ENCODE peak calls at places on chromosome 17, in seven cellular contexts. One of them, this sample, is unnamed.

GRCh38 chr17:62751350-62751691 is 56.8 kb downstream of the MARCHF10 start:
- DNase-seq in H1: no peak
- DNase-seq in HepG2: no peak
- DNase-seq in SK-N-SH: no peak
- DNase-seq in HCT116: no peak
- DNase-seq in K562: no peak
- DNase-seq in GM12878: no peak
- DNase-seq in this sample: no peak

GRCh38 chr17:63932008-63932561 is at the start of gene CD79B:
- DNase-seq in H1: peak
- DNase-seq in HepG2: no peak
- DNase-seq in SK-N-SH: peak
- DNase-seq in HCT116: no peak
- DNase-seq in K562: no peak
- DNase-seq in GM12878: no peak
- DNase-seq in this sample: no peak

GRCh38 chr17:74125160-74125559 is 78.3 kb upstream of the RPL38 start:
- DNase-seq in H1: no peak
- DNase-seq in HepG2: no peak
- DNase-seq in SK-N-SH: peak
- DNase-seq in HCT116: no peak
- DNase-seq in K562: no peak
- DNase-seq in GM12878: no peak
- DNase-seq in this sample: no peak

GRCh38 chr17:72766761-72767356 is 325.6 kb downstream of the SLC39A11 start:
- DNase-seq in H1: no peak
- DNase-seq in HepG2: no peak
- DNase-seq in SK-N-SH: no peak
- DNase-seq in HCT116: no peak
- DNase-seq in K562: no peak
- DNase-seq in GM12878: no peak
- DNase-seq in this sample: no peak

GRCh38 chr17:10384175-10384574 is 11.4 kb upstream of the MYH13 start:
- DNase-seq in H1: no peak
- DNase-seq in HepG2: no peak
- DNase-seq in SK-N-SH: no peak
- DNase-seq in HCT116: no peak
- DNase-seq in K562: no peak
- DNase-seq in GM12878: no peak
- DNase-seq in this sample: no peak

GRCh38 chr17:45129426-45129939 is 2.8 kb downstream of the PLCD3 start:
- DNase-seq in H1: no peak
- DNase-seq in HepG2: peak
- DNase-seq in SK-N-SH: no peak
- DNase-seq in HCT116: no peak
- DNase-seq in K562: no peak
- DNase-seq in GM12878: no peak
- DNase-seq in this sample: no peak

GRCh38 chr17:41642252-41643156 is 18.1 kb upstream of the KRT17 start:
- DNase-seq in H1: no peak
- DNase-seq in HepG2: no peak
- DNase-seq in SK-N-SH: no peak
- DNase-seq in HCT116: no peak
- DNase-seq in K562: no peak
- DNase-seq in GM12878: no peak
- DNase-seq in this sample: no peak

GRCh38 chr17:71635187-71635586 is 485.6 kb upstream of the SOX9 start:
- DNase-seq in H1: no peak
- DNase-seq in HepG2: no peak
- DNase-seq in SK-N-SH: no peak
- DNase-seq in HCT116: no peak
- DNase-seq in K562: no peak
- DNase-seq in GM12878: no peak
- DNase-seq in this sample: no peak

GRCh38 chr17:10117581-10118001 is 80.8 kb downstream of the GAS7 start:
- DNase-seq in H1: no peak
- DNase-seq in HepG2: peak
- DNase-seq in SK-N-SH: no peak
- DNase-seq in HCT116: no peak
- DNase-seq in K562: no peak
- DNase-seq in GM12878: peak
- DNase-seq in this sample: no peak

GRCh38 chr17:36183001-36183810 is 6.8 kb upstream of the TBC1D3B start:
- DNase-seq in H1: peak
- DNase-seq in HepG2: peak
- DNase-seq in SK-N-SH: peak
- DNase-seq in HCT116: peak
- DNase-seq in K562: peak
- DNase-seq in GM12878: no peak
- DNase-seq in this sample: no peak
- TF ChIP-seq POLR2AphosphoS5 in H1: no peak
- TF ChIP-seq POLR2AphosphoS5 in HepG2: no peak
- TF ChIP-seq POLR2AphosphoS5 in SK-N-SH: no peak
- TF ChIP-seq POLR2AphosphoS5 in HCT116: peak
- TF ChIP-seq POLR2AphosphoS5 in K562: no peak
- TF ChIP-seq POLR2AphosphoS5 in GM12878: no peak
- TF ChIP-seq POLR2AphosphoS5 in this sample: no peak

GRCh38 chr17:16486373-16487250 is 5.4 kb downstream of the LRRC75A start:
- DNase-seq in H1: peak
- DNase-seq in HepG2: no peak
- DNase-seq in SK-N-SH: peak
- DNase-seq in HCT116: no peak
- DNase-seq in K562: no peak
- DNase-seq in GM12878: no peak
- DNase-seq in this sample: no peak
- TF ChIP-seq SIN3A in H1: no peak
- TF ChIP-seq SIN3A in HepG2: no peak
- TF ChIP-seq SIN3A in SK-N-SH: no peak
- TF ChIP-seq SIN3A in HCT116: no peak
- TF ChIP-seq SIN3A in K562: no peak
- TF ChIP-seq SIN3A in GM12878: no peak
- TF ChIP-seq SIN3A in this sample: no peak

GRCh38 chr17:76584427-76585047 is 1.1 kb downstream of the ST6GALNAC2 start:
- DNase-seq in H1: no peak
- DNase-seq in HepG2: no peak
- DNase-seq in SK-N-SH: peak
- DNase-seq in HCT116: no peak
- DNase-seq in K562: no peak
- DNase-seq in GM12878: no peak
- DNase-seq in this sample: no peak

GRCh38 chr17:76586741-76587487 is 1.3 kb upstream of the ST6GALNAC2 start:
- DNase-seq in H1: no peak
- DNase-seq in HepG2: no peak
- DNase-seq in SK-N-SH: peak
- DNase-seq in HCT116: no peak
- DNase-seq in K562: no peak
- DNase-seq in GM12878: no peak
- DNase-seq in this sample: no peak

GRCh38 chr17:76585048-76585648 is 512 bp downstream of the ST6GALNAC2 start:
- DNase-seq in H1: peak
- DNase-seq in HepG2: no peak
- DNase-seq in SK-N-SH: no peak
- DNase-seq in HCT116: no peak
- DNase-seq in K562: peak
- DNase-seq in GM12878: no peak
- DNase-seq in this sample: no peak

GRCh38 chr17:76588182-76588581 is 2.5 kb upstream of the ST6GALNAC2 start:
- DNase-seq in H1: no peak
- DNase-seq in HepG2: no peak
- DNase-seq in SK-N-SH: no peak
- DNase-seq in HCT116: no peak
- DNase-seq in K562: no peak
- DNase-seq in GM12878: no peak
- DNase-seq in this sample: no peak

GRCh38 chr17:76585649-76586593 is at the start of gene ST6GALNAC2:
- DNase-seq in H1: peak
- DNase-seq in HepG2: peak
- DNase-seq in SK-N-SH: peak
- DNase-seq in HCT116: peak
- DNase-seq in K562: peak
- DNase-seq in GM12878: no peak
- DNase-seq in this sample: no peak
- TF ChIP-seq POLR2AphosphoS5 in H1: no peak
- TF ChIP-seq POLR2AphosphoS5 in HepG2: no peak
- TF ChIP-seq POLR2AphosphoS5 in SK-N-SH: no peak
- TF ChIP-seq POLR2AphosphoS5 in HCT116: peak
- TF ChIP-seq POLR2AphosphoS5 in K562: no peak
- TF ChIP-seq POLR2AphosphoS5 in GM12878: no peak
- TF ChIP-seq POLR2AphosphoS5 in this sample: no peak

GRCh38 chr17:39754161-39754957 is 16.6 kb downstream of the GRB7 start:
- DNase-seq in H1: peak
- DNase-seq in HepG2: peak
- DNase-seq in SK-N-SH: peak
- DNase-seq in HCT116: peak
- DNase-seq in K562: peak
- DNase-seq in GM12878: peak
- DNase-seq in this sample: peak
- TF ChIP-seq SIN3A in H1: no peak
- TF ChIP-seq SIN3A in HepG2: peak
- TF ChIP-seq SIN3A in SK-N-SH: no peak
- TF ChIP-seq SIN3A in HCT116: peak
- TF ChIP-seq SIN3A in K562: peak
- TF ChIP-seq SIN3A in GM12878: no peak
- TF ChIP-seq SIN3A in this sample: peak

DNA sequence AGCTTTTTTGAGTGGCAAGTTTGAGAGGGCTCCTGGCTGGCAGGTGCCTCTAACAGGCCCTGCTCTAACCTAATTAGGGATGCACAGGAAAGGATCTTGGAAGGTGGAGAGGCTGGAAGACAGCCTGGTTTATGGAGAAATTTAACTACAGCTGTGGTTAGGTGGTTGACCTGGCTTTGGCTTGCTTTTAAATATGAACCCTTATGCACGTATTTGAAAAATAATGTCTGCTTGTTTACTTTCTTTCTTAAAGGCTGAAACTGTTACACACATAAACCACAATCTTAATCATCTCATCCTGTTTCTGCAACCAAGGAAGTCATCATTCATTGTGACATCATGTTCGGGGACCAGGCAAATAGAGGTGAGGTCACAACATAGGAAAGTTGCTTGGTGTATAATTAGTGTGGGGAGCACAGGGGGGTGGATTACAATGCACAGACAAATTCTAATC is 23.1 kb upstream of the DHRS13 start:
- DNase-seq in H1: no peak
- DNase-seq in HepG2: no peak
- DNase-seq in SK-N-SH: no peak
- DNase-seq in HCT116: no peak
- DNase-seq in K562: no peak
- DNase-seq in GM12878: peak
- DNase-seq in this sample: peak
- TF ChIP-seq POLR2AphosphoS5 in H1: no peak
- TF ChIP-seq POLR2AphosphoS5 in HepG2: no peak
- TF ChIP-seq POLR2AphosphoS5 in SK-N-SH: no peak
- TF ChIP-seq POLR2AphosphoS5 in HCT116: no peak
- TF ChIP-seq POLR2AphosphoS5 in K562: no peak
- TF ChIP-seq POLR2AphosphoS5 in GM12878: no peak
- TF ChIP-seq POLR2AphosphoS5 in this sample: no peak

DNA sequence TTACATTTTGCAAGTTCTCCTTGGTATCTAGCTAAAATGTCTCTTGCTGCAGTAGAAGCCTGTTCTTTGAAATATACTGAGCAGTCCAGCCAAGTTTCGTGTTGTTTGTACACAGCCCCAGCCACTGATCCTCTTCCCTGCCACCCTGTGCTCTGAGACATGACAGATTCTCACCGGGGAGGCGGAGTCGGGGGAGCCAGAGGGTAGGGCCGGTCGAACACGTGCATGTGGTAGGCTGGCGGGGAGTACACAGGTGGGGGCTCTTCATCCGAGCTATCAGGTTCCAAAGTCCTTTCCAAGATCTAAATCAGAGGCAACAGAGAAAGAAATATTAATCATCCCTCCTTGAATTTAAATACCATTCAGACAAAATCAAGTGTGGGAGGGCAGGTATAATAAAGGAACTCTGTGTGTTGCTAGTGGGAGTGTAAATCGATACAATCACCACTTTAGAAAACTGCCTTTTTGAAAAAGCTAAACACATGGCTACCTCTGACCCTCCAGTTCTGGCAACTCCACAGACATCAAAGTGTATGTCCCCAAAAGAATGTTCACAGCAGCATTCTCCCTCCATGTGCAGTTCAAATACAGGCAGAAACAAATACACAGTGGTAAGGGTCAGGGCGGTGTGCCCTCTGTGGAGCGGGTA is 29.7 kb upstream of the MRPS23 start:
- DNase-seq in H1: no peak
- DNase-seq in HepG2: peak
- DNase-seq in SK-N-SH: no peak
- DNase-seq in HCT116: no peak
- DNase-seq in K562: peak
- DNase-seq in GM12878: no peak
- DNase-seq in this sample: no peak
- TF ChIP-seq SIN3A in H1: no peak
- TF ChIP-seq SIN3A in HepG2: no peak
- TF ChIP-seq SIN3A in SK-N-SH: no peak
- TF ChIP-seq SIN3A in HCT116: no peak
- TF ChIP-seq SIN3A in K562: no peak
- TF ChIP-seq SIN3A in GM12878: no peak
- TF ChIP-seq SIN3A in this sample: no peak

GRCh38 chr17:14297161-14297851 is 3.6 kb upstream of the HS3ST3B1 start:
- DNase-seq in H1: peak
- DNase-seq in HepG2: peak
- DNase-seq in SK-N-SH: peak
- DNase-seq in HCT116: no peak
- DNase-seq in K562: no peak
- DNase-seq in GM12878: no peak
- DNase-seq in this sample: no peak

GRCh38 chr17:14300628-14301278 is at the start of gene HS3ST3B1:
- DNase-seq in H1: peak
- DNase-seq in HepG2: peak
- DNase-seq in SK-N-SH: peak
- DNase-seq in HCT116: peak
- DNase-seq in K562: peak
- DNase-seq in GM12878: no peak
- DNase-seq in this sample: peak

GRCh38 chr17:14298221-14298994 is 2.5 kb upstream of the HS3ST3B1 start:
- DNase-seq in H1: peak
- DNase-seq in HepG2: no peak
- DNase-seq in SK-N-SH: no peak
- DNase-seq in HCT116: no peak
- DNase-seq in K562: no peak
- DNase-seq in GM12878: no peak
- DNase-seq in this sample: no peak

GRCh38 chr17:14301279-14301760 is 439 bp downstream of the HS3ST3B1 start:
- DNase-seq in H1: no peak
- DNase-seq in HepG2: no peak
- DNase-seq in SK-N-SH: peak
- DNase-seq in HCT116: no peak
- DNase-seq in K562: peak
- DNase-seq in GM12878: no peak
- DNase-seq in this sample: no peak

GRCh38 chr17:14299261-14300093 is 1.4 kb upstream of the HS3ST3B1 start:
- DNase-seq in H1: peak
- DNase-seq in HepG2: peak
- DNase-seq in SK-N-SH: no peak
- DNase-seq in HCT116: no peak
- DNase-seq in K562: peak
- DNase-seq in GM12878: no peak
- DNase-seq in this sample: no peak
- TF ChIP-seq POLR2AphosphoS5 in H1: no peak
- TF ChIP-seq POLR2AphosphoS5 in HepG2: no peak
- TF ChIP-seq POLR2AphosphoS5 in SK-N-SH: no peak
- TF ChIP-seq POLR2AphosphoS5 in HCT116: no peak
- TF ChIP-seq POLR2AphosphoS5 in K562: no peak
- TF ChIP-seq POLR2AphosphoS5 in GM12878: no peak
- TF ChIP-seq POLR2AphosphoS5 in this sample: no peak

GRCh38 chr17:77254961-77255741 is 114.4 kb downstream of the SEC14L1 start:
- DNase-seq in H1: no peak
- DNase-seq in HepG2: peak
- DNase-seq in SK-N-SH: peak
- DNase-seq in HCT116: peak
- DNase-seq in K562: no peak
- DNase-seq in GM12878: no peak
- DNase-seq in this sample: peak
- TF ChIP-seq SIN3A in H1: no peak
- TF ChIP-seq SIN3A in HepG2: peak
- TF ChIP-seq SIN3A in SK-N-SH: peak
- TF ChIP-seq SIN3A in HCT116: no peak
- TF ChIP-seq SIN3A in K562: no peak
- TF ChIP-seq SIN3A in GM12878: no peak
- TF ChIP-seq SIN3A in this sample: no peak